ENCODE peak calls at places on chromosomes 3 and 15, in ten cellular contexts. D, Z, X, V, L, Q, B, S, M and K are unnamed samples. For H3K4me1, the result is how much of the 10 kb centered on the place peaks cover.

GRCh38 chr15:85408270-85408746 is 27.9 kb downstream of the AKAP13 start:
- DNase-seq in D (no peak), L (no peak), B (no peak), Z (no peak), Q (no peak), V (no peak), X (no peak), M (no peak), S (no peak), K (no peak)

GRCh38 chr3:126959921-126960603 is 22.9 kb upstream of the PLXNA1 start:
- DNase-seq in D (no peak), Q (no peak), M (no peak), S (no peak), X (no peak), B (no peak), Z (no peak), V (no peak), L (no peak), K (no peak)

GRCh38 chr15:47819158-47819557 is 101.9 kb downstream of the SEMA6D start:
- DNase-seq in X (no peak), V (no peak), L (no peak), M (no peak), D (no peak), S (no peak), Q (no peak), Z (no peak), B (no peak), K (no peak)

GRCh38 chr3:143811602-143812001 is 36.7 kb downstream of the SLC9A9 start:
- DNase-seq in Z (peak), S (peak), B (no peak), Q (no peak), L (no peak), D (no peak), M (no peak), V (peak), X (peak), K (no peak)

GRCh38 chr3:134754768-134755559 is 40.1 kb upstream of the EPHB1 start:
- DNase-seq in V (peak), Z (no peak), L (peak), B (peak), X (no peak), D (peak), S (no peak), Q (no peak), M (no peak), K (peak)

GRCh38 chr3:23320586-23321570 is 117.8 kb downstream of the UBE2E2 start:
- DNase-seq in L (no peak), S (no peak), V (no peak), B (no peak), Z (no peak), M (no peak), D (no peak), Q (no peak), X (no peak), K (no peak)

GRCh38 chr3:197029511-197030167 is at the start of gene MELTF:
- DNase-seq in V (peak), B (peak), M (no peak), Z (no peak), L (peak), D (no peak), X (peak), S (no peak), Q (peak), K (peak)

GRCh38 chr3:178277605-178278004 is 258.6 kb upstream of the KCNMB2 start:
- DNase-seq in D (no peak), M (no peak), V (no peak), L (no peak), B (no peak), S (no peak), Z (no peak), X (no peak), Q (no peak), K (no peak)

GRCh38 chr3:130457681-130458080 is 59.3 kb upstream of the COL6A6 start:
- DNase-seq in D (no peak), Z (no peak), B (no peak), X (no peak), L (no peak), M (no peak), S (no peak), Q (no peak), V (no peak), K (no peak)

GRCh38 chr3:165658027-165658426 is 179.2 kb downstream of the BCHE start:
- DNase-seq in S (no peak), B (no peak), M (no peak), X (no peak), Z (no peak), V (no peak), D (no peak), L (no peak), Q (no peak), K (no peak)

GRCh38 chr3:38138347-38139190 is at the start of gene MYD88:
- DNase-seq in S (peak), B (peak), V (peak), Q (peak), D (peak), X (peak), L (peak), Z (peak), M (peak), K (peak)

GRCh38 chr3:55491296-55491816 is 4.2 kb upstream of the WNT5A start:
- DNase-seq in X (no peak), Z (no peak), D (no peak), L (no peak), B (no peak), V (no peak), M (no peak), S (no peak), Q (no peak), K (no peak)

GRCh38 chr3:36734742-36735141 is 29.6 kb downstream of the DCLK3 start:
- DNase-seq in M (no peak), L (no peak), Z (no peak), D (no peak), X (no peak), Q (no peak), B (no peak), S (no peak), V (no peak), K (no peak)

GRCh38 chr15:94674251-94674650 is 442.9 kb downstream of the MCTP2 start:
- DNase-seq in B (no peak), D (no peak), V (no peak), Z (no peak), M (no peak), X (no peak), Q (no peak), S (no peak), L (no peak), K (no peak)

GRCh38 chr3:150877303-150877702 is 27.9 kb downstream of the MINDY4B start:
- DNase-seq in X (no peak), D (no peak), Z (no peak), Q (no peak), L (no peak), B (no peak), V (no peak), M (no peak), S (no peak), K (no peak)

GRCh38 chr3:169494982-169495381 is 168.5 kb downstream of the MECOM start:
- DNase-seq in V (no peak), Q (no peak), X (no peak), S (no peak), Z (no peak), L (no peak), B (no peak), M (no peak), D (no peak), K (no peak)

GRCh38 chr3:46684881-46685280 is 8.6 kb downstream of the ALS2CL start:
- DNase-seq in S (no peak), B (no peak), V (no peak), D (no peak), M (no peak), Z (no peak), Q (no peak), X (no peak), L (no peak), K (no peak)

GRCh38 chr3:197906023-197906849 is 43.8 kb upstream of the RPL35A start:
- DNase-seq in L (peak), M (peak), Z (peak), Q (peak), D (peak), B (peak), V (peak), X (peak), S (peak), K (peak)

GRCh38 chr3:156688849-156689452 is 14.6 kb downstream of the TIPARP start:
- DNase-seq in B (no peak), S (no peak), Z (no peak), M (no peak), Q (no peak), L (no peak), V (no peak), X (no peak), D (no peak), K (no peak)

GRCh38 chr3:156693166-156693565 is 18.8 kb downstream of the TIPARP start:
- DNase-seq in M (no peak), X (no peak), V (no peak), Z (no peak), Q (no peak), B (no peak), S (no peak), L (no peak), D (no peak), K (no peak)

GRCh38 chr3:156687023-156687422 is 12.6 kb downstream of the TIPARP start:
- DNase-seq in L (no peak), S (no peak), V (no peak), M (no peak), X (no peak), Z (no peak), D (no peak), B (no peak), Q (no peak), K (no peak)

GRCh38 chr3:156691920-156692319 is 17.5 kb downstream of the TIPARP start:
- DNase-seq in S (no peak), X (no peak), L (no peak), B (no peak), Q (no peak), D (no peak), Z (no peak), M (no peak), V (no peak), K (no peak)

DNA sequence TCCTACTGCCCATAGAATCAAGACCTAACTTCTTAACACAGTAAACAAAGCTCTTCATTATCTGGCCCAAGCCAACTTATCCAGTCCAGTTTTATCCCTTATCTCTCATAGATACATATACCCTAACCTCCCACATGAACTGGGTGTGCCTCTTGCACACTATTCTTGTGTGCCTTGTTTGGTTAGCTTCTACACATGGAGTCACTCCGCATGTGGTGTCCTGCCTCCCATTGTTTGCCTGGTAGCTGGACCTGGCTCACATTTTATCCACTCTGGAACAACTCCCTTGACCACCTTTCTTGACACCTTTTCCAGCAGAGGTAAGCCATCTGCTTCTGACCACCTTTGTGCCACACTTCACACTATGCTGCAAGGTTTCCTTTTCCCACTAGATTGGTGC is 15.2 kb downstream of the TIPARP start:
- DNase-seq in B (no peak), Z (no peak), M (no peak), L (no peak), X (no peak), V (no peak), D (no peak), Q (no peak), S (no peak), K (peak)
- H3K4me1 ChIP-seq in B (under half), Z (half or more), M (half or more), L (under half), X (under half), V (half or more), D (half or more), Q (half or more), S (under half), K (half or more)

GRCh38 chr3:33426068-33426467 is 14.1 kb downstream of the UBP1 start:
- DNase-seq in M (no peak), V (no peak), S (no peak), Q (no peak), B (no peak), Z (no peak), D (no peak), L (no peak), X (no peak), K (no peak)
- H3K4me1 ChIP-seq in M (under half), V (half or more), S (under half), Q (under half), B (under half), Z (under half), D (half or more), L (under half), X (under half), K (under half)

DNA sequence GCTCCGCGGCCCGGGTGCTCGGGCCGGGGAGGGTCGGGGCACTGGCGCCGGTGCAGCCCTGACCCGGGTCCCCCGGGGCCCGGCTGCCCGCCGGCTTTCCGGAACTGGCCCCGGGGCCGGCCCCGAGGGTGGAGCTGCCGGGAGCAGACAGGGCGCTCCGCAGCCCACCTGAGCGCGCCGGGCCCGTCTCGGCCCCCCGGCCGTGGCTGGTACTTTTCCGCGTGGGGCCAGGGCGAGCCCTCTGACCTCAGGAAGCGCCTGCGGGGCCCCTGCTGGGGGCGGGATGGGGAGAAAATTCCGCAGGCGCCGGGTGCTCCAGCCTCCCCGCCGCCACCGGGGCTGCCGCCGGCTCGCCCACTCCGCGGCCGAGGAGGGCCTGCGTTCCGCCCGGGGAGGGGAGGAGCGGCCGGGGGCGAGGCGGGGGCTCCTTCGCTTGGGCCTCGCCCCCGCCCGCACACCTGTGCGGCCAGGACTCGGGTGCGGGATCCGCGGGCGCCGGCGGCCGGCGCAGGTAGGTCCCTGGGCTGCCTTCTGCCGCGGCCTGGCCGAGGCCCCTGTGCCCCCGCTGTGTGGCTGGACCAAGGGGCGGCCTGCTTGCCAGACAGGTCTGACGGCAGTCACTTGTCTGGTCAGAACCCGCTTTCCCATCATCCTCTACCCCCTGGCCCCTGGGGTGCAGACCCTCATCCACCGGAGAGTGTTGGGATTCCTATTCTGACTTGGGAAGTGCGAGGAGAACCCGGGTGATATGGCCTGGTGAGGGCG is 3.5 kb downstream of the FURIN start:
- DNase-seq in B (peak), D (no peak), Q (peak), Z (no peak), L (peak), X (no peak), V (no peak), M (no peak), S (no peak), K (peak)
- H3K4me1 ChIP-seq in B (under half), D (half or more), Q (under half), Z (half or more), L (under half), X (under half), V (under half), M (under half), S (under half), K (half or more)

GRCh38 chr15:78445875-78446274 is 7.9 kb downstream of the IREB2 start:
- DNase-seq in B (no peak), D (no peak), S (no peak), V (no peak), X (no peak), Q (no peak), Z (no peak), M (no peak), L (no peak), K (no peak)

GRCh38 chr15:78449220-78449999 is 11.4 kb downstream of the IREB2 start:
- DNase-seq in V (no peak), S (no peak), L (no peak), M (no peak), D (no peak), B (no peak), Q (no peak), Z (no peak), X (no peak), K (no peak)

GRCh38 chr15:78450285-78450858 is 12.4 kb downstream of the IREB2 start:
- DNase-seq in S (no peak), Z (no peak), X (no peak), Q (no peak), B (no peak), D (no peak), V (no peak), M (no peak), L (no peak), K (no peak)

GRCh38 chr15:78446551-78446950 is 8.5 kb downstream of the IREB2 start:
- DNase-seq in B (no peak), D (no peak), Z (no peak), Q (no peak), X (no peak), L (no peak), M (no peak), V (no peak), S (no peak), K (no peak)

GRCh38 chr15:78448441-78449219 is 10.6 kb downstream of the IREB2 start:
- DNase-seq in S (no peak), Z (no peak), L (no peak), X (no peak), D (no peak), Q (no peak), B (no peak), M (no peak), V (no peak), K (no peak)
- H3K4me1 ChIP-seq in S (under half), Z (half or more), L (under half), X (under half), D (half or more), Q (under half), B (under half), M (under half), V (under half), K (under half)